ENCODE peak calls at places on chromosomes 7 and 10, in four cellular contexts. C is heart left ventricle, L is GM12865, Y is Daoy. R is an unnamed sample.

GRCh38 chr10:61795551-61795950 is 105.9 kb upstream of the ARID5B start:
- DNase-seq in C (no peak), L (no peak), Y (no peak), R (no peak)

GRCh38 chr7:35725280-35725680 is 30.3 kb upstream of the HERPUD2 start:
- DNase-seq in C (no peak), L (peak; percentile 99), Y (no peak), R (no peak)

GRCh38 chr10:58373446-58373834 is 11.8 kb upstream of the TFAM start:
- DNase-seq in C (no peak), L (no peak), Y (no peak), R (no peak)

GRCh38 chr10:87915989-87916388 is 52.6 kb downstream of the PTEN start:
- DNase-seq in C (peak; percentile 32), L (no peak), Y (no peak), R (no peak)

GRCh38 chr7:156230576-156230975 is 410.0 kb upstream of the RNF32 start:
- DNase-seq in C (no peak), L (no peak), Y (no peak), R (no peak)

GRCh38 chr7:130943336-130943901 is 209.4 kb upstream of the KLF14 start:
- DNase-seq in C (no peak), L (no peak), Y (peak; percentile 67), R (no peak)

GRCh38 chr10:80530251-80530650 is 7.5 kb upstream of the SH2D4B start:
- DNase-seq in C (no peak), L (peak; percentile 32), Y (peak; percentile 64), R (no peak)

GRCh38 chr7:128899392-128899791 is 11.1 kb downstream of the KCP start:
- DNase-seq in C (no peak), L (no peak), Y (no peak), R (no peak)

GRCh38 chr7:44762300-44762699 is 13.7 kb downstream of the ZMIZ2 start:
- DNase-seq in C (no peak), L (no peak), Y (no peak), R (no peak)

GRCh38 chr10:8790390-8790789 is 735.9 kb downstream of the GATA3 start:
- DNase-seq in C (no peak), L (no peak), Y (no peak), R (no peak)

GRCh38 chr7:151451156-151451555 is 11.2 kb upstream of the CRYGN start:
- DNase-seq in C (no peak), L (no peak), Y (no peak), R (no peak)

GRCh38 chr7:73341877-73342276 is 13.9 kb downstream of the FKBP6 start:
- DNase-seq in C (no peak), L (peak; percentile 39), Y (peak; percentile 78), R (no peak)

GRCh38 chr10:30625110-30625509 is 4.4 kb downstream of the LYZL2 start:
- DNase-seq in C (no peak), L (no peak), Y (no peak), R (no peak)

GRCh38 chr10:122307669-122308486 is 36.8 kb downstream of the BTBD16 start:
- DNase-seq in C (peak; percentile 77), L (peak; percentile 41), Y (peak; percentile 88), R (no peak)

GRCh38 chr10:58502956-58503355 is 9.7 kb upstream of the BICC1 start:
- DNase-seq in C (no peak), L (no peak), Y (no peak), R (no peak)

GRCh38 chr10:86545097-86545496 is 23.5 kb upstream of the WAPL start:
- DNase-seq in C (no peak), L (no peak), Y (peak; percentile 34), R (no peak)

GRCh38 chr10:129031233-129032150 is 435.5 kb upstream of the MGMT start:
- DNase-seq in C (peak; percentile 56), L (peak; percentile 39), Y (peak; percentile 79), R (no peak)

GRCh38 chr7:98826400-98826799 is 43.4 kb downstream of the TMEM130 start:
- DNase-seq in C (no peak), L (no peak), Y (no peak), R (peak; percentile 91)

GRCh38 chr10:112689327-112689726 is 242.3 kb downstream of the VTI1A start:
- DNase-seq in C (peak; percentile 27), L (no peak), Y (peak; percentile 11), R (no peak)

GRCh38 chr7:126574276-126574675 is 678.5 kb downstream of the GRM8 start:
- DNase-seq in C (no peak), L (no peak), Y (peak; percentile 63), R (no peak)

GRCh38 chr7:151847681-151848081 is 29.2 kb downstream of the PRKAG2 start:
- DNase-seq in C (no peak), L (no peak), Y (no peak), R (no peak)

GRCh38 chr10:48215983-48216505 is 58.5 kb downstream of the FRMPD2 start:
- DNase-seq in C (no peak), L (no peak), Y (no peak), R (no peak)

GRCh38 chr7:17497136-17497535 is 198.7 kb downstream of the AHR start:
- DNase-seq in C (no peak), L (no peak), Y (no peak), R (no peak)

GRCh38 chr10:131223422-131223821 is 88.1 kb downstream of the TCERG1L start:
- DNase-seq in C (no peak), L (no peak), Y (no peak), R (no peak)

GRCh38 chr7:1439373-1440363 is 19.6 kb downstream of the MICALL2 start:
- DNase-seq in C (no peak), L (no peak), Y (no peak), R (no peak)